ENCODE peak calls at places on chromosomes 13 and 19, in eight cellular contexts. One of them, this sample, is unnamed.

GRCh38 chr13:33119022-33119735 is 103.0 kb downstream of the KL start:
- DNase-seq in T-helper 2 cell: no peak
- DNase-seq in GM03348: no peak
- DNase-seq in breast epithelium: peak
- DNase-seq in NAMALWA: no peak
- DNase-seq in C1 segment of cervical spinal cord: no peak
- DNase-seq in IMR-90: no peak
- DNase-seq in pancreas: no peak
- DNase-seq in this sample: no peak

GRCh38 chr13:42388326-42388725 is 116.4 kb downstream of the AKAP11 start:
- DNase-seq in T-helper 2 cell: no peak
- DNase-seq in GM03348: no peak
- DNase-seq in breast epithelium: no peak
- DNase-seq in NAMALWA: no peak
- DNase-seq in C1 segment of cervical spinal cord: no peak
- DNase-seq in IMR-90: no peak
- DNase-seq in pancreas: no peak
- DNase-seq in this sample: no peak

GRCh38 chr13:78649997-78650724 is 8.8 kb downstream of the OBI1 start:
- DNase-seq in T-helper 2 cell: no peak
- DNase-seq in GM03348: no peak
- DNase-seq in breast epithelium: no peak
- DNase-seq in NAMALWA: no peak
- DNase-seq in C1 segment of cervical spinal cord: no peak
- DNase-seq in IMR-90: no peak
- DNase-seq in pancreas: no peak
- DNase-seq in this sample: no peak

GRCh38 chr13:60348097-60348496 is 48.9 kb upstream of the TDRD3 start:
- DNase-seq in T-helper 2 cell: no peak
- DNase-seq in GM03348: no peak
- DNase-seq in breast epithelium: no peak
- DNase-seq in NAMALWA: no peak
- DNase-seq in C1 segment of cervical spinal cord: no peak
- DNase-seq in IMR-90: no peak
- DNase-seq in pancreas: peak
- DNase-seq in this sample: no peak

GRCh38 chr13:50989476-50989875 is 79.9 kb downstream of the RNASEH2B start:
- DNase-seq in T-helper 2 cell: no peak
- DNase-seq in GM03348: no peak
- DNase-seq in breast epithelium: no peak
- DNase-seq in NAMALWA: no peak
- DNase-seq in C1 segment of cervical spinal cord: no peak
- DNase-seq in IMR-90: no peak
- DNase-seq in pancreas: no peak
- DNase-seq in this sample: no peak

GRCh38 chr19:5354403-5354802 is 13.8 kb upstream of the PTPRS start:
- DNase-seq in T-helper 2 cell: no peak
- DNase-seq in GM03348: no peak
- DNase-seq in breast epithelium: no peak
- DNase-seq in NAMALWA: peak
- DNase-seq in C1 segment of cervical spinal cord: no peak
- DNase-seq in IMR-90: no peak
- DNase-seq in pancreas: no peak
- DNase-seq in this sample: no peak

GRCh38 chr13:93977986-93978385 is 501.5 kb downstream of the DCT start:
- DNase-seq in T-helper 2 cell: no peak
- DNase-seq in GM03348: no peak
- DNase-seq in breast epithelium: no peak
- DNase-seq in NAMALWA: no peak
- DNase-seq in C1 segment of cervical spinal cord: no peak
- DNase-seq in IMR-90: no peak
- DNase-seq in pancreas: no peak
- DNase-seq in this sample: no peak

GRCh38 chr19:48777720-48778119 is 22.4 kb downstream of the FGF21 start:
- DNase-seq in T-helper 2 cell: no peak
- DNase-seq in GM03348: no peak
- DNase-seq in breast epithelium: no peak
- DNase-seq in NAMALWA: no peak
- DNase-seq in C1 segment of cervical spinal cord: no peak
- DNase-seq in IMR-90: no peak
- DNase-seq in pancreas: no peak
- DNase-seq in this sample: no peak

GRCh38 chr13:37136187-37136586 is 30.7 kb upstream of the CSNK1A1L start:
- DNase-seq in T-helper 2 cell: no peak
- DNase-seq in GM03348: peak
- DNase-seq in breast epithelium: no peak
- DNase-seq in NAMALWA: no peak
- DNase-seq in C1 segment of cervical spinal cord: no peak
- DNase-seq in IMR-90: peak
- DNase-seq in pancreas: no peak
- DNase-seq in this sample: no peak

GRCh38 chr13:36163303-36163702 is 32.1 kb upstream of the DCLK1 start:
- DNase-seq in T-helper 2 cell: no peak
- DNase-seq in GM03348: no peak
- DNase-seq in breast epithelium: no peak
- DNase-seq in NAMALWA: no peak
- DNase-seq in C1 segment of cervical spinal cord: no peak
- DNase-seq in IMR-90: no peak
- DNase-seq in pancreas: no peak
- DNase-seq in this sample: no peak

GRCh38 chr19:12954150-12954962 is 2.7 kb downstream of the GADD45GIP1 start:
- DNase-seq in T-helper 2 cell: no peak
- DNase-seq in GM03348: no peak
- DNase-seq in breast epithelium: no peak
- DNase-seq in NAMALWA: no peak
- DNase-seq in C1 segment of cervical spinal cord: no peak
- DNase-seq in IMR-90: no peak
- DNase-seq in pancreas: no peak
- DNase-seq in this sample: no peak

GRCh38 chr19:7450243-7451223 is 38.3 kb downstream of the PEX11G start:
- DNase-seq in T-helper 2 cell: no peak
- DNase-seq in GM03348: no peak
- DNase-seq in breast epithelium: no peak
- DNase-seq in NAMALWA: peak
- DNase-seq in C1 segment of cervical spinal cord: no peak
- DNase-seq in IMR-90: peak
- DNase-seq in pancreas: no peak
- DNase-seq in this sample: no peak

GRCh38 chr19:47435196-47435595 is 15.9 kb upstream of the MEIS3 start:
- DNase-seq in T-helper 2 cell: peak
- DNase-seq in GM03348: no peak
- DNase-seq in breast epithelium: no peak
- DNase-seq in NAMALWA: no peak
- DNase-seq in C1 segment of cervical spinal cord: no peak
- DNase-seq in IMR-90: no peak
- DNase-seq in pancreas: no peak
- DNase-seq in this sample: no peak

GRCh38 chr19:13574933-13575332 is 68.7 kb upstream of the CACNA1A start:
- DNase-seq in T-helper 2 cell: no peak
- DNase-seq in GM03348: peak
- DNase-seq in breast epithelium: no peak
- DNase-seq in NAMALWA: no peak
- DNase-seq in C1 segment of cervical spinal cord: no peak
- DNase-seq in IMR-90: peak
- DNase-seq in pancreas: no peak
- DNase-seq in this sample: no peak

GRCh38 chr13:51635137-51635878 is 51.0 kb downstream of the WDFY2 start:
- DNase-seq in T-helper 2 cell: no peak
- DNase-seq in GM03348: no peak
- DNase-seq in breast epithelium: no peak
- DNase-seq in NAMALWA: no peak
- DNase-seq in C1 segment of cervical spinal cord: no peak
- DNase-seq in IMR-90: no peak
- DNase-seq in pancreas: no peak
- DNase-seq in this sample: no peak

GRCh38 chr13:77701305-77701704 is 3.8 kb downstream of the SLAIN1 start:
- DNase-seq in T-helper 2 cell: no peak
- DNase-seq in GM03348: no peak
- DNase-seq in breast epithelium: no peak
- DNase-seq in NAMALWA: no peak
- DNase-seq in C1 segment of cervical spinal cord: no peak
- DNase-seq in IMR-90: no peak
- DNase-seq in pancreas: no peak
- DNase-seq in this sample: no peak

GRCh38 chr13:27636624-27637288 is 15.1 kb downstream of the POLR1D start:
- DNase-seq in T-helper 2 cell: no peak
- DNase-seq in GM03348: no peak
- DNase-seq in breast epithelium: no peak
- DNase-seq in NAMALWA: no peak
- DNase-seq in C1 segment of cervical spinal cord: no peak
- DNase-seq in IMR-90: peak
- DNase-seq in pancreas: no peak
- DNase-seq in this sample: no peak

GRCh38 chr13:113458218-113459065 is 5.2 kb upstream of the ADPRHL1 start:
- DNase-seq in T-helper 2 cell: no peak
- DNase-seq in GM03348: no peak
- DNase-seq in breast epithelium: no peak
- DNase-seq in NAMALWA: peak
- DNase-seq in C1 segment of cervical spinal cord: no peak
- DNase-seq in IMR-90: peak
- DNase-seq in pancreas: no peak
- DNase-seq in this sample: no peak

GRCh38 chr13:51826606-51827005 is 18.4 kb downstream of the TMEM272 start:
- DNase-seq in T-helper 2 cell: no peak
- DNase-seq in GM03348: no peak
- DNase-seq in breast epithelium: peak
- DNase-seq in NAMALWA: no peak
- DNase-seq in C1 segment of cervical spinal cord: no peak
- DNase-seq in IMR-90: no peak
- DNase-seq in pancreas: no peak
- DNase-seq in this sample: no peak

GRCh38 chr19:35641515-35642151 is at the start of gene ETV2:
- DNase-seq in T-helper 2 cell: peak
- DNase-seq in GM03348: no peak
- DNase-seq in breast epithelium: no peak
- DNase-seq in NAMALWA: peak
- DNase-seq in C1 segment of cervical spinal cord: no peak
- DNase-seq in IMR-90: peak
- DNase-seq in pancreas: no peak
- DNase-seq in this sample: no peak

GRCh38 chr19:45767881-45768643 is 990 bp downstream of the SIX5 start:
- DNase-seq in T-helper 2 cell: no peak
- DNase-seq in GM03348: peak
- DNase-seq in breast epithelium: peak
- DNase-seq in NAMALWA: no peak
- DNase-seq in C1 segment of cervical spinal cord: no peak
- DNase-seq in IMR-90: peak
- DNase-seq in pancreas: peak
- DNase-seq in this sample: no peak

GRCh38 chr19:45142728-45143115 is 18.1 kb downstream of the NKPD1 start:
- DNase-seq in T-helper 2 cell: no peak
- DNase-seq in GM03348: no peak
- DNase-seq in breast epithelium: no peak
- DNase-seq in NAMALWA: no peak
- DNase-seq in C1 segment of cervical spinal cord: no peak
- DNase-seq in IMR-90: no peak
- DNase-seq in pancreas: no peak
- DNase-seq in this sample: no peak

GRCh38 chr13:83955011-83955410 is 72.7 kb upstream of the SLITRK1 start:
- DNase-seq in T-helper 2 cell: no peak
- DNase-seq in GM03348: no peak
- DNase-seq in breast epithelium: no peak
- DNase-seq in NAMALWA: no peak
- DNase-seq in C1 segment of cervical spinal cord: no peak
- DNase-seq in IMR-90: no peak
- DNase-seq in pancreas: no peak
- DNase-seq in this sample: no peak

GRCh38 chr19:4624301-4624700 is 15.0 kb upstream of the TNFAIP8L1 start:
- DNase-seq in T-helper 2 cell: no peak
- DNase-seq in GM03348: no peak
- DNase-seq in breast epithelium: no peak
- DNase-seq in NAMALWA: no peak
- DNase-seq in C1 segment of cervical spinal cord: no peak
- DNase-seq in IMR-90: no peak
- DNase-seq in pancreas: no peak
- DNase-seq in this sample: no peak

This sample was measured in occipital lobe.